ENCODE peak calls at places on chromosomes 7 and 10, in four cellular contexts. P is body of pancreas; O is CD8-positive, alpha-beta T cell; X is fibroblast of pulmonary artery. I is an unnamed sample.

GRCh38 chr10:38600146-38600545 is 506.0 kb downstream of the ZNF37A start:
- DNase-seq in O (no peak), P (no peak), X (no peak), I (no peak)

GRCh38 chr10:114623661-114624294 is 34.3 kb downstream of the ABLIM1 start:
- DNase-seq in O (no peak), X (peak), P (peak), I (peak)

GRCh38 chr10:58546722-58547121 is 34.0 kb downstream of the BICC1 start:
- DNase-seq in P (no peak), O (no peak), X (no peak), I (no peak)

GRCh38 chr7:37645276-37646040 is 38.1 kb upstream of the GPR141 start:
- DNase-seq in X (no peak), O (no peak), P (no peak), I (no peak)

GRCh38 chr10:16116404-16117304 is 256.3 kb upstream of the MINDY3 start:
- DNase-seq in X (peak), P (peak), O (no peak), I (peak)

GRCh38 chr7:138396251-138397070 is 63.6 kb upstream of the TRIM24 start:
- DNase-seq in X (no peak), P (peak), O (no peak), I (peak)

GRCh38 chr7:102473271-102473991 is 5.3 kb downstream of the POLR2J start:
- DNase-seq in P (no peak), O (no peak), X (no peak), I (no peak)

GRCh38 chr10:35268791-35269257 is 67.5 kb upstream of the CCNY start:
- DNase-seq in O (no peak), P (no peak), X (no peak), I (no peak)

GRCh38 chr7:32462966-32463365 is 27.2 kb downstream of the LSM5 start:
- DNase-seq in O (no peak), X (no peak), P (no peak), I (no peak)

GRCh38 chr10:8183241-8183704 is 128.8 kb downstream of the GATA3 start:
- DNase-seq in O (peak), P (no peak), X (peak), I (no peak)

GRCh38 chr10:103780242-103781149 is 74.9 kb downstream of the SH3PXD2A start:
- DNase-seq in X (no peak), P (no peak), O (no peak), I (no peak)

GRCh38 chr7:107643407-107643806 is 17.2 kb upstream of the SLC26A4 start:
- DNase-seq in X (peak), O (no peak), P (no peak), I (no peak)

GRCh38 chr7:117424090-117424829 is 3.0 kb downstream of the ASZ1 start:
- DNase-seq in P (no peak), O (no peak), X (no peak), I (no peak)

GRCh38 chr10:75593690-75594556 is 162.5 kb downstream of the LRMDA start:
- DNase-seq in X (no peak), O (no peak), P (no peak), I (no peak)

GRCh38 chr10:49761789-49762565 is at the start of gene OGDHL:
- DNase-seq in X (peak), O (peak), P (peak), I (peak)

GRCh38 chr10:5764422-5765297 is 48.6 kb downstream of the GDI2 start:
- DNase-seq in P (no peak), O (no peak), X (no peak), I (no peak)

GRCh38 chr7:99557196-99557607 is 1.2 kb upstream of the ZNF655 start:
- DNase-seq in X (peak), O (no peak), P (no peak), I (no peak)

GRCh38 chr10:12350167-12350872 is 973 bp downstream of the CAMK1D start:
- DNase-seq in X (peak), O (peak), P (peak), I (peak)

GRCh38 chr7:27148031-27148775 is 629 bp upstream of the HOXA6 start:
- DNase-seq in O (no peak), P (no peak), X (no peak), I (no peak)

GRCh38 chr10:103854265-103854686 is 1.1 kb downstream of the SH3PXD2A start:
- DNase-seq in P (no peak), X (no peak), O (no peak), I (peak)

GRCh38 chr10:97718659-97719142 is 5.2 kb downstream of the MARVELD1 start:
- DNase-seq in O (no peak), X (peak), P (peak), I (peak)

GRCh38 chr10:43251664-43252165 is 15.2 kb downstream of the RASGEF1A start:
- DNase-seq in O (no peak), P (no peak), X (no peak), I (no peak)

GRCh38 chr7:28955356-28955722 is 2.8 kb downstream of the TRIL start:
- DNase-seq in X (no peak), P (no peak), O (no peak), I (no peak)

GRCh38 chr10:33087142-33087541 is 129.1 kb upstream of the ITGB1 start:
- DNase-seq in P (no peak), X (no peak), O (no peak), I (no peak)
- H3K4me3 ChIP-seq in P (no peak), X (no peak), O (no peak), I (no peak)

GRCh38 chr10:73075829-73076228 is 20.8 kb downstream of the P4HA1 start:
- DNase-seq in O (no peak), X (no peak), P (no peak), I (no peak)
- H3K4me3 ChIP-seq in O (no peak), X (no peak), P (no peak), I (no peak)

DNA sequence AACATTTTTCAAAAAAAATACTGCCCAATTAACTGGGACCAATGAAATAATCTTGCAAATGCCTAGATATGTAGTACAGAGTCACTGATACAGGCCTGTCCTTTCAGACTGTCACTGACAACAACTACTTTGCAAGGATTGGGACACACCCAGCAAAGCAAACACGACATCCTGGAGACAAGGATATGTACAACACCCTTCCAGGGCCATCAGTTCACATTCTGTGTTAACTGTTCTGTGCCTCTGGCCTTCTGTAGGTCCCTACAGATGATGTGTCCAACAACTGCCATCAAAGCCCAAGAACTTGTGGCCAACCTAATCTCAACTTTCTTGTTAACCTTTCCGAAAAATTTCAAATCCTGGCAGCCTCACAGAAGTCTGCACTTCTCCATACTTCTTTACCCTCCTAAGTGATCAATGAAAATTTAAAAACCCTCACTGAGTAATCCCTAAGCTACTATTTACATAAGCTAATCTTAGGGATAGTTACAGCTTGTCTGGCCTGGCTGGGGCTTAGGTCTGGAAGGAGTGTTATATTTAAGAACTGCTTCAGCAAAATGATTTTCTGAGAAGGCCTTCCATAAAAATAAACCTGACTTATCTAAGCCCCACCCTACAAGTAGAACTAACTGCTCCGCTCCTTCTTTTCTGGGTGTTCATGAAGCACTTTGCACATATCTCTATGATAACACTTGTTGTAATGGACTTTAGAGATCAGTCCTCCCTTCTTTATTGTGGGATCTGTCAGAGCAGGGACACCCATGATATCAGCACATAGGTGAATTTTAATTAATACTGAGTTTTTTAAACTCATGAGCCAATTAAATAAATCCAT is 21.0 kb downstream of the COBL start:
- DNase-seq in P (no peak), X (no peak), O (no peak), I (no peak)
- H3K4me3 ChIP-seq in P (no peak), X (no peak), O (no peak), I (no peak)

GRCh38 chr7:72409638-72410015 is 2.5 kb downstream of the CALN1 start:
- DNase-seq in X (no peak), O (no peak), P (no peak), I (no peak)
- H3K4me3 ChIP-seq in X (no peak), O (no peak), P (no peak), I (no peak)

DNA sequence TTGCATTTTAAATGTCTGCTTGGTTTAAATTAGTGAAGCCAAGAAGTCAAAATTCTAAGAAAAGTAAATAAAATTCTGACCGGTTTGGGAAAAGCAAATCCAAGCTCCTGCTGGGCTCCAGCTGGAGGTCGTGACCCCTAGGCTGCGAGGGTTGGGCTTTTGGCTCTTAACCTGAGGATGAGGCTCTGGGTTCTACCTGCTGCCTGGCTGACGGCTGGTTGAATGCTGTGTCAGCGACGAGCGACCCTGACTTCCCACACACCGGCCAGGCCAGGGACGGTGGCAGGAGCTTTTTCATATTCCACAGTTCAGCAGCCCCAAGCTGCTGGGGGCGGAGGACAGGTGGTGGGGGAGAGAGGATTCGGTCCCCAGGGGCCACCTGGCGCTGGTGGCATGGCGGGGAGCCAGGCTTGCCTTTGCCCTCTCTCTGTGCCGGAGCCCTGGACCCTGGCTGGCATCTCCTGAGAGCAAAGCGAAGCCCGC is 843 bp upstream of the PLPP4 start:
- DNase-seq in O (no peak), P (peak), X (no peak), I (no peak)
- H3K4me3 ChIP-seq in O (no peak), P (no peak), X (peak), I (peak)

I was measured in cardiac muscle cell.